ENCODE peak calls at places on chromosomes 7 and 10, in four cellular contexts. One of them, this sample, is unnamed.

GRCh38 chr7:133382775-133383559 is 130.1 kb downstream of the EXOC4 start:
- DNase-seq in transverse colon: no peak
- DNase-seq in neural progenitor cell: no peak
- DNase-seq in Panc1: no peak
- DNase-seq in this sample: no peak

GRCh38 chr10:103062854-103063642 is 130.0 kb downstream of the NT5C2 start:
- DNase-seq in transverse colon: no peak
- DNase-seq in neural progenitor cell: no peak
- DNase-seq in Panc1: no peak
- DNase-seq in this sample: peak; percentile 12

GRCh38 chr10:104011904-104012303 is 45.0 kb downstream of the SLK start:
- DNase-seq in transverse colon: no peak
- DNase-seq in neural progenitor cell: no peak
- DNase-seq in Panc1: no peak
- DNase-seq in this sample: no peak

GRCh38 chr10:15791816-15792524 is 68.3 kb downstream of the MINDY3 start:
- DNase-seq in transverse colon: no peak
- DNase-seq in neural progenitor cell: no peak
- DNase-seq in Panc1: no peak
- DNase-seq in this sample: no peak

GRCh38 chr7:64653721-64654401 is 12.1 kb upstream of the ZNF107 start:
- DNase-seq in transverse colon: no peak
- DNase-seq in neural progenitor cell: no peak
- DNase-seq in Panc1: no peak
- DNase-seq in this sample: no peak

GRCh38 chr10:28326516-28327493 is 23.9 kb upstream of the MPP7 start:
- DNase-seq in transverse colon: peak; percentile 14
- DNase-seq in neural progenitor cell: no peak
- DNase-seq in Panc1: no peak
- DNase-seq in this sample: no peak

GRCh38 chr10:87656431-87657072 is 3.1 kb upstream of the PAPSS2 start:
- DNase-seq in transverse colon: no peak
- DNase-seq in neural progenitor cell: peak; percentile 84
- DNase-seq in Panc1: no peak
- DNase-seq in this sample: no peak

GRCh38 chr10:109920011-109920410 is 3.3 kb downstream of the XPNPEP1 start:
- DNase-seq in transverse colon: no peak
- DNase-seq in neural progenitor cell: no peak
- DNase-seq in Panc1: no peak
- DNase-seq in this sample: no peak

GRCh38 chr10:122259075-122259466 is 12.0 kb upstream of the BTBD16 start:
- DNase-seq in transverse colon: no peak
- DNase-seq in neural progenitor cell: no peak
- DNase-seq in Panc1: no peak
- DNase-seq in this sample: no peak

GRCh38 chr10:49627644-49628247 is 13.9 kb downstream of the CHAT start:
- DNase-seq in transverse colon: no peak
- DNase-seq in neural progenitor cell: no peak
- DNase-seq in Panc1: no peak
- DNase-seq in this sample: no peak

GRCh38 chr10:72244573-72245038 is 28.5 kb upstream of the ASCC1 start:
- DNase-seq in transverse colon: no peak
- DNase-seq in neural progenitor cell: no peak
- DNase-seq in Panc1: no peak
- DNase-seq in this sample: no peak

GRCh38 chr10:46317889-46318288 is 31.1 kb downstream of the ANTXRL start:
- DNase-seq in transverse colon: no peak
- DNase-seq in neural progenitor cell: no peak
- DNase-seq in Panc1: no peak
- DNase-seq in this sample: no peak

GRCh38 chr7:20435305-20435704 is 104.6 kb downstream of the ITGB8 start:
- DNase-seq in transverse colon: peak; percentile 26
- DNase-seq in neural progenitor cell: no peak
- DNase-seq in Panc1: no peak
- DNase-seq in this sample: no peak

GRCh38 chr7:41163991-41164390 is 538.9 kb downstream of the INHBA start:
- DNase-seq in transverse colon: no peak
- DNase-seq in neural progenitor cell: no peak
- DNase-seq in Panc1: no peak
- DNase-seq in this sample: no peak

GRCh38 chr7:130491841-130492518 is at the start of gene MEST:
- DNase-seq in transverse colon: no peak
- DNase-seq in neural progenitor cell: peak; percentile 80
- DNase-seq in Panc1: no peak
- DNase-seq in this sample: no peak

GRCh38 chr7:101856488-101857357 is 39.3 kb downstream of the CUX1 start:
- DNase-seq in transverse colon: peak; percentile 96
- DNase-seq in neural progenitor cell: no peak
- DNase-seq in Panc1: peak; percentile 92
- DNase-seq in this sample: peak; percentile 91

DNA sequence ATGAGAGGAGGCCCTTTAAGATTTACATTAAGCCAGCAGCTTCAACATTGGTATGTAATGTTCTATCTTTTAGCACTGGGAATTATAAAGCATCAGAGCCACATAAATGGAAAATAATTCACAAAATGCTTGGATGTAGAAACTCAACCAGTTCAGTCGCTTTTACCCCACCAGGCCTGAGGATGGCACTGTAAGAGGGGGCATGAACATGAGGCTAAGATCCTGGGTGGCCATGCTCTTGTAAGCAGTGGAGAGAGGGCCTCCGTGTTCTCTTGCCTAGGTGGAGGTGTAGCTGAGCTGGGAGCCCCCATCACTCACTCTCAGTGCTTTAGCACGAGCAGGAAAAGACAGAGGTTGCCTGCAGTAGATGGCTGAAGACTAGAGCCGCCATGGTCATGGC is 238.8 kb downstream of the FANK1 start:
- DNase-seq in transverse colon: no peak
- DNase-seq in neural progenitor cell: peak; percentile 52
- DNase-seq in Panc1: no peak
- DNase-seq in this sample: no peak
- TF ChIP-seq CTCF in transverse colon: no peak
- TF ChIP-seq CTCF in neural progenitor cell: peak; percentile 53
- TF ChIP-seq CTCF in Panc1: no peak
- TF ChIP-seq CTCF in this sample: no peak

GRCh38 chr7:18474944-18475343 is 20.6 kb upstream of the HDAC9 start:
- DNase-seq in transverse colon: no peak
- DNase-seq in neural progenitor cell: no peak
- DNase-seq in Panc1: no peak
- DNase-seq in this sample: no peak
- TF ChIP-seq CTCF in transverse colon: no peak
- TF ChIP-seq CTCF in neural progenitor cell: no peak
- TF ChIP-seq CTCF in Panc1: no peak
- TF ChIP-seq CTCF in this sample: no peak

GRCh38 chr10:93992400-93993030 is 1.2 kb upstream of the PLCE1 start:
- DNase-seq in transverse colon: no peak
- DNase-seq in neural progenitor cell: peak; percentile 37
- DNase-seq in Panc1: no peak
- DNase-seq in this sample: no peak
- TF ChIP-seq CTCF in transverse colon: peak; percentile 7
- TF ChIP-seq CTCF in neural progenitor cell: peak; percentile 41
- TF ChIP-seq CTCF in Panc1: peak; percentile 50
- TF ChIP-seq CTCF in this sample: no peak

DNA sequence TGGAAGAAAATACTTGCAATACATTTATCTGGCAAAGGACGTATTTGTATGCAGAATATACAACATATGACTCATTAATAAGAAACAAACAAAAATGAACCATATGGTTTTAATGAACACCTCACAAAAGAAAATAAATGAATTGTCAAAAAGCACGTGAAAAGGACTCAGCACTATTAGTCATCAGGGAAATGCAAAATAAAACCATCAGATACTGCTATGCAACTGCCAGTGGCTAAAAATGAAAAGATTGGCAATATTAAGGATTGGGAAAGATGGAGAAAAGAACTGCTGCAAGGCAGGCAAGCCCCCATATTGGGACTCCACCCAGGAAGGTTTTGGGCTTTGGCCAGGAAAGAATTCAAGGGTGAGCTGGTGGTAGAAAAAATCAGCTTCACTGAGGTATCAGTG is 72.8 kb downstream of the CUBN start:
- DNase-seq in transverse colon: no peak
- DNase-seq in neural progenitor cell: no peak
- DNase-seq in Panc1: no peak
- DNase-seq in this sample: no peak
- TF ChIP-seq CTCF in transverse colon: no peak
- TF ChIP-seq CTCF in neural progenitor cell: no peak
- TF ChIP-seq CTCF in Panc1: no peak
- TF ChIP-seq CTCF in this sample: no peak

GRCh38 chr7:90216080-90216674 is 4.6 kb downstream of the STEAP2 start:
- DNase-seq in transverse colon: no peak
- DNase-seq in neural progenitor cell: no peak
- DNase-seq in Panc1: no peak
- DNase-seq in this sample: no peak
- TF ChIP-seq CTCF in transverse colon: no peak
- TF ChIP-seq CTCF in neural progenitor cell: no peak
- TF ChIP-seq CTCF in Panc1: no peak
- TF ChIP-seq CTCF in this sample: no peak

GRCh38 chr10:11147723-11148122 is 130.1 kb downstream of the CELF2 start:
- DNase-seq in transverse colon: no peak
- DNase-seq in neural progenitor cell: peak; percentile 30
- DNase-seq in Panc1: no peak
- DNase-seq in this sample: no peak
- TF ChIP-seq CTCF in transverse colon: no peak
- TF ChIP-seq CTCF in neural progenitor cell: no peak
- TF ChIP-seq CTCF in Panc1: no peak
- TF ChIP-seq CTCF in this sample: no peak

DNA sequence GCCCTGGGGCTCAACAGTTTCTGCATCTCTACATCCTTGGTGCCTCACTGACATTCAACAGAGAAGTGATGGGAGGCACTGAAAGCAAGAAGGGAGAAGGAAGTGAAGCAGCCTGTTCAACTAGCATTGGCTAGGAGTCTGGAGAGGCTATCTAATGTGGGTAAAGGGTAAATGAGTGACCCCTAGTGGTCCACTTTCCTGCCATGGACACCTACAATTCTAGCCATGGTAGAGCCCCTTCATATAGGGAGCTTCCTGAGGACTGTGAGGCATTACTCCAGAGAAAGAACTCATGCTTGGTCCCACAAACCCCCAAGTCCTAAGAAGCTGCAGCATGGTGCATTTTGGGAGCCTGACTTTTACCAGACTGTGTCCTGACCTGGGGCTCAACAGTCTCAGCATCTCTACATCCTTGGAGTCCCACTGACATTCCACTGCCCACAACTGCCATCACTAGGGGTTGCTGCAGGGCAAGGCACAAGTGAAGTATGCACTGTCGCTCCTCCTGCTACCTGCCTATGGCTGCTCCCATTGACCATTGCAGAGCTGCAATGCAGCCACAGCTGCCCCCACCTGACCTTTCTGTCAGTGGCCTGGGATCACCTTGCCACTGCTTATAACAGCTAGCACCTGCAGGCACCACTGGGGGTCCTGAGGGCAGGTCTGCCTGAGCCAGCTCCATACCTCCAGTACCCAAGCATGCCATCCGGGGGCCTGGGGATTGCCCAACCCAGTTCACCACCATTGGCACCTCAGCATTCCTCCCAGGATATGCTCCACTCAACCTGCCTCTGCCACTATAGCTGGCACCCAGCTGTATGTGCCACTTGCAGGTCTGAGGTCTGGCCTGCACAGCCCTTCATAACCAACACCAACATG is 44.1 kb upstream of the CDK6 start:
- DNase-seq in transverse colon: no peak
- DNase-seq in neural progenitor cell: peak; percentile 62
- DNase-seq in Panc1: no peak
- DNase-seq in this sample: no peak
- TF ChIP-seq CTCF in transverse colon: peak; percentile 10
- TF ChIP-seq CTCF in neural progenitor cell: peak; percentile 59
- TF ChIP-seq CTCF in Panc1: peak; percentile 37
- TF ChIP-seq CTCF in this sample: no peak

GRCh38 chr7:95395755-95396135 is 430 bp downstream of the PON3 start:
- DNase-seq in transverse colon: no peak
- DNase-seq in neural progenitor cell: no peak
- DNase-seq in Panc1: peak; percentile 25
- DNase-seq in this sample: no peak

GRCh38 chr7:95394370-95394769 is 1.8 kb downstream of the PON3 start:
- DNase-seq in transverse colon: no peak
- DNase-seq in neural progenitor cell: no peak
- DNase-seq in Panc1: no peak
- DNase-seq in this sample: no peak

GRCh38 chr7:95398155-95398940 is 2.2 kb upstream of the PON3 start:
- DNase-seq in transverse colon: no peak
- DNase-seq in neural progenitor cell: no peak
- DNase-seq in Panc1: no peak
- DNase-seq in this sample: no peak

GRCh38 chr7:95397381-95397780 is 1.2 kb upstream of the PON3 start:
- DNase-seq in transverse colon: no peak
- DNase-seq in neural progenitor cell: no peak
- DNase-seq in Panc1: no peak
- DNase-seq in this sample: no peak

GRCh38 chr7:95396136-95397032 is at the start of gene PON3:
- DNase-seq in transverse colon: peak; percentile 48
- DNase-seq in neural progenitor cell: no peak
- DNase-seq in Panc1: peak; percentile 61
- DNase-seq in this sample: peak; percentile 58
- TF ChIP-seq CTCF in transverse colon: peak; percentile 6
- TF ChIP-seq CTCF in neural progenitor cell: no peak
- TF ChIP-seq CTCF in Panc1: peak; percentile 83
- TF ChIP-seq CTCF in this sample: peak; percentile 60